ENCODE peak calls at places on chromosome 20, in five cellular contexts. One of them, this sample, is unnamed.
A peak's percentile ranks its signal among the peaks of the same experiment; 100 is the strongest.

GRCh38 chr20:24755411-24755922 is 193.6 kb upstream of the CST7 start:
- DNase-seq in neural progenitor cell: peak; percentile 40
- DNase-seq in natural killer cell: no peak
- DNase-seq in GM12865: no peak
- DNase-seq in endothelial cell: no peak
- DNase-seq in this sample: no peak

GRCh38 chr20:1870792-1871550 is 24.2 kb upstream of the SIRPA start:
- DNase-seq in neural progenitor cell: no peak
- DNase-seq in natural killer cell: no peak
- DNase-seq in GM12865: peak; percentile 45
- DNase-seq in endothelial cell: no peak
- DNase-seq in this sample: no peak

GRCh38 chr20:47196091-47197081 is 160.1 kb downstream of the ZMYND8 start:
- DNase-seq in neural progenitor cell: peak; percentile 86
- DNase-seq in natural killer cell: peak; percentile 31
- DNase-seq in GM12865: peak; percentile 86
- DNase-seq in endothelial cell: peak; percentile 84
- DNase-seq in this sample: peak; percentile 81

GRCh38 chr20:45387274-45387673 is 9.1 kb upstream of the TP53TG5 start:
- DNase-seq in neural progenitor cell: no peak
- DNase-seq in natural killer cell: no peak
- DNase-seq in GM12865: no peak
- DNase-seq in endothelial cell: no peak
- DNase-seq in this sample: no peak

GRCh38 chr20:61140576-61140975 is 111.5 kb upstream of the CDH4 start:
- DNase-seq in neural progenitor cell: no peak
- DNase-seq in natural killer cell: no peak
- DNase-seq in GM12865: no peak
- DNase-seq in endothelial cell: no peak
- DNase-seq in this sample: no peak

GRCh38 chr20:634526-634925 is 18.5 kb downstream of the SRXN1 start:
- DNase-seq in neural progenitor cell: peak; percentile 65
- DNase-seq in natural killer cell: no peak
- DNase-seq in GM12865: no peak
- DNase-seq in endothelial cell: no peak
- DNase-seq in this sample: peak; percentile 79

GRCh38 chr20:62427172-62428007 is at the start of gene RBBP8NL:
- DNase-seq in neural progenitor cell: no peak
- DNase-seq in natural killer cell: no peak
- DNase-seq in GM12865: no peak
- DNase-seq in endothelial cell: no peak
- DNase-seq in this sample: no peak

GRCh38 chr20:24837721-24838456 is 111.2 kb upstream of the CST7 start:
- DNase-seq in neural progenitor cell: no peak
- DNase-seq in natural killer cell: no peak
- DNase-seq in GM12865: no peak
- DNase-seq in endothelial cell: no peak
- DNase-seq in this sample: no peak

This sample was measured in retina.